ENCODE peak calls at places on chromosomes 4 and X, in six cellular contexts. L is PC-3; T is uterus; J is CD4-positive, alpha-beta memory T cell; G is CD4-positive, CD25-positive, alpha-beta regulatory T cell; P is left ventricle myocardium inferior. F is an unnamed sample. For H3K27me3, the result is how much of the 10 kb centered on the place peaks cover.

GRCh38 chr4:3320361-3321023 is 27.7 kb downstream of the RGS12 start:
- DNase-seq in T (no peak), J (no peak), L (no peak), G (no peak), P (peak), F (no peak)

GRCh38 chrX:53128097-53128749 is 34.3 kb downstream of the KANTR start:
- DNase-seq in P (no peak), G (no peak), L (peak), J (no peak), T (no peak), F (no peak)

GRCh38 chr4:138035781-138036258 is 206.3 kb downstream of the SLC7A11 start:
- DNase-seq in P (no peak), G (no peak), T (no peak), J (no peak), L (peak), F (peak)

GRCh38 chr4:20408596-20408995 is 156.9 kb downstream of the SLIT2 start:
- DNase-seq in T (no peak), P (no peak), J (no peak), G (no peak), L (no peak), F (no peak)

GRCh38 chrX:72305286-72306084 is at the start of gene CITED1:
- DNase-seq in P (no peak), J (no peak), T (no peak), G (no peak), L (no peak), F (no peak)

GRCh38 chr4:23023121-23023520 is 330.4 kb downstream of the GBA3 start:
- DNase-seq in P (no peak), G (no peak), J (no peak), L (no peak), T (no peak), F (no peak)

GRCh38 chrX:16087081-16087480 is 36.3 kb upstream of the GRPR start:
- DNase-seq in T (no peak), P (no peak), L (no peak), J (no peak), G (no peak), F (no peak)

GRCh38 chrX:1534321-1535168 is 2.4 kb downstream of the P2RY8 start:
- DNase-seq in P (no peak), G (peak), L (no peak), J (peak), T (no peak), F (peak)

GRCh38 chr4:97504713-97505112 is 638.6 kb downstream of the STPG2 start:
- DNase-seq in G (no peak), P (no peak), T (no peak), J (no peak), L (no peak), F (no peak)

GRCh38 chrX:102745513-102746133 is 25.1 kb downstream of the GPRASP3 start:
- DNase-seq in J (no peak), P (no peak), G (no peak), L (no peak), T (peak), F (no peak)

GRCh38 chrX:22135994-22136684 is 104.0 kb downstream of the PHEX start:
- DNase-seq in P (no peak), J (peak), T (no peak), L (peak), G (peak), F (no peak)

GRCh38 chr4:57719451-57719850 is 609.3 kb upstream of the IGFBP7 start:
- DNase-seq in P (no peak), G (no peak), T (no peak), J (no peak), L (no peak), F (no peak)

GRCh38 chrX:63686878-63687714 is 97.9 kb downstream of the ARHGEF9 start:
- DNase-seq in G (no peak), L (peak), T (no peak), J (peak), P (no peak), F (peak)

GRCh38 chr4:77176606-77177005 is 19.6 kb downstream of the CCNG2 start:
- DNase-seq in T (no peak), P (no peak), L (no peak), J (no peak), G (no peak), F (no peak)

GRCh38 chr4:1398686-1399507 is 7.3 kb downstream of the NKX1-1 start:
- DNase-seq in G (no peak), P (no peak), L (no peak), T (peak), J (no peak), F (peak)

GRCh38 chrX:43840265-43840664 is 42.0 kb downstream of the MAOB start:
- DNase-seq in L (peak), P (no peak), T (no peak), G (no peak), J (no peak), F (no peak)

GRCh38 chr4:83219344-83219990 is 65.1 kb downstream of the COQ2 start:
- DNase-seq in T (peak), P (no peak), G (no peak), L (no peak), J (peak), F (peak)

GRCh38 chrX:104118765-104119164 is 6.4 kb downstream of the ZCCHC18 start:
- DNase-seq in J (no peak), P (no peak), L (no peak), G (no peak), T (no peak), F (no peak)

GRCh38 chrX:110045421-110045820 is 42.5 kb downstream of the TMEM164 start:
- DNase-seq in P (no peak), J (no peak), G (no peak), T (no peak), L (no peak), F (no peak)

GRCh38 chr4:164440196-164440595 is 313.7 kb upstream of the SMIM31 start:
- DNase-seq in G (no peak), P (no peak), L (peak), J (no peak), T (no peak), F (no peak)

GRCh38 chrX:135543924-135544323 is 23.5 kb downstream of the INTS6L start:
- DNase-seq in P (no peak), T (no peak), G (peak), L (no peak), J (no peak), F (no peak)

GRCh38 chrX:48468693-48469691 is 1.1 kb downstream of the SLC38A5 start:
- DNase-seq in P (no peak), L (no peak), J (peak), T (no peak), G (peak), F (peak)

GRCh38 chr4:182143086-182143821 is 99.9 kb upstream of the TENM3 start:
- DNase-seq in P (no peak), G (no peak), J (no peak), T (peak), L (no peak), F (peak)

GRCh38 chrX:91435465-91435864 is 826 bp downstream of the PABPC5 start:
- DNase-seq in T (no peak), J (no peak), G (no peak), L (no peak), P (no peak), F (no peak)

GRCh38 chr4:27084685-27085356 is 224.2 kb downstream of the STIM2 start:
- DNase-seq in L (peak), G (no peak), T (peak), J (no peak), P (peak), F (peak)
- H3K27me3 ChIP-seq in L (under half), G (under half), T (under half), J (under half), P (half or more), F (under half)

GRCh38 chr4:93834371-93835066 is 6.0 kb downstream of the ATOH1 start:
- DNase-seq in T (no peak), J (no peak), L (no peak), G (no peak), P (no peak), F (no peak)
- H3K27me3 ChIP-seq in T (under half), J (under half), L (under half), G (under half), P (half or more), F (under half)

GRCh38 chr4:104490770-104491395 is 3.8 kb downstream of the CXXC4 start:
- DNase-seq in P (peak), G (peak), T (peak), L (peak), J (no peak), F (peak)
- H3K27me3 ChIP-seq in P (under half), G (under half), T (under half), L (under half), J (under half), F (under half)

DNA sequence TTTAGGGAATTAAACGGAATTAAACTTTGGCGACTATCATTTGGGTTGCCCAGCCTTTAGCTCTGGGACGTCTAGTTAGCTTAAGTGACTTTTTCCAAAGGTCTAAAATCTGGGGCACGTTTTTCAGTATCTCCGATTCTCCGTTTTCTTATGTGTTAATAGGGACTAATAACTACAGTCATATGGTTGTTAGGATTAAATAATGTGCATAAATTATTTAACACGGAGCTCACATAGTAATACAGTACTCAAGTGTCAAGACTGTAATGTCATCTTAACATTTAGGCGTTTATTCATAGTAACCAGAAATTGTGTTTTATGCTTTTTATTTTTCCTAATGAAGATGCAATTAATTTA is 466 bp upstream of the CCNA2 start:
- DNase-seq in T (no peak), J (no peak), G (no peak), P (no peak), L (no peak), F (no peak)
- H3K27me3 ChIP-seq in T (under half), J (under half), G (under half), P (under half), L (under half), F (under half)

DNA sequence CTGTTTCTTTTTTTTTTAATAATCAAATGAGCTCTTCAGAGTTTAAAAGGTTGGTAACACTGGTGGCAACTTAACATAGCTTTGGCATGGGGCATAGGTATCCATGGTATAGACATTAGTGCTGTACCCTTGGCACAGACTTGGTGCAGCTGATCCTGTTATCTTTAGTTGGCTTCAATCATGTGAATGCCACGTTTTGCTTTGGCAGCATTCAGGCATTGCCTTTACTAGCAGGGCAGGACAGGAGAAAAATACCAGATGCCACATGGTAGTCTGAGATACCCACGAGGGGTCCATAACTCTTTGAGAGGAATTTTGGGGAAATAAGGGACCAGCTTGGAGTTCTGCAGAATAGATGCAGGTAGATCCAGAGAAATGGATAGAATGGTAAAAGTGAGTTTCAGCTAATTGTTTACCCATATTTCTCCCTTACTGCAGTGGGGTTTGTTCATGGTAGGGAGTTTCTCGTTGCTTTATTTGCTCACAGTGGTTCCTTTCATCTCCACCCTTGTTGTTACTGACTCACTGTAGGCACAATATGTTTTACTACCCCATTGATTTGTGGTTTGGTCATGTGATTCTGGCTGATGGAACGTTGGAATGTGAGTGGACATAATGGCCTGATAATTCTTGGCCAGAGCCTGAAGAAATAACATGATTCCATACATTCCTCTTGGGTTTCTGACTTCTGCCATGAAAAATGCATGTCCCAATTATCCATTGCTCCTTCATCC is 342.7 kb downstream of the GLUD2 start:
- DNase-seq in P (no peak), T (no peak), L (peak), J (no peak), G (no peak), F (no peak)
- H3K27me3 ChIP-seq in P (under half), T (under half), L (under half), J (under half), G (under half), F (under half)

GRCh38 chrX:57451426-57452020 is 140.3 kb upstream of the ZXDB start:
- DNase-seq in T (no peak), J (no peak), L (no peak), P (no peak), G (no peak), F (no peak)
- H3K27me3 ChIP-seq in T (under half), J (under half), L (under half), P (under half), G (under half), F (under half)

GRCh38 chrX:38669425-38669824 is 108.1 kb downstream of the TSPAN7 start:
- DNase-seq in T (no peak), G (no peak), J (peak), P (no peak), L (no peak), F (no peak)

GRCh38 chrX:38662640-38663039 is 101.3 kb downstream of the TSPAN7 start:
- DNase-seq in P (no peak), J (no peak), T (no peak), G (no peak), L (no peak), F (no peak)

GRCh38 chrX:38664285-38664684 is 102.9 kb downstream of the TSPAN7 start:
- DNase-seq in P (no peak), J (no peak), L (peak), G (no peak), T (no peak), F (no peak)

GRCh38 chrX:38668788-38669187 is 107.4 kb downstream of the TSPAN7 start:
- DNase-seq in T (no peak), P (no peak), L (no peak), G (no peak), J (no peak), F (no peak)

DNA sequence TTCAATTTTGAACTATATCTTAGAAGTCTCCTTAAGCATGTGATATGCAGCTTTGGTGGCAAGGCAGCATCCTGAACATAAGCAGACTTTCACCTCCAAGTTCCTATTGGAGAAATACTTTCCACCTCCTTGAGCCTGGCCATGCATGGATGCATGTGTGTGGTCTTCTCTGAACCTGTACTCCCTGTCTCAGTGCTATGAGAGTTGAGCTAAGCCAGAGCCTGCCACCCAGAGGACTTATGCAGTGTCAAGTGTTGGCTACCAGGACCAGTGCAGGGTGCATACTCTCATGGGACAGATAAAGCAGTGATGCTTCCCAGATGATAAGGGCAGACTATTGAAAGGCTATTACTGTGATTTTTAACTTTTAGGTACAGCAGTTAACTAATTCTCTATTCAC is 105.6 kb downstream of the TSPAN7 start:
- DNase-seq in J (no peak), P (no peak), G (no peak), L (no peak), T (no peak), F (no peak)
- H3K27me3 ChIP-seq in J (under half), P (under half), G (under half), L (under half), T (under half), F (under half)

DNA sequence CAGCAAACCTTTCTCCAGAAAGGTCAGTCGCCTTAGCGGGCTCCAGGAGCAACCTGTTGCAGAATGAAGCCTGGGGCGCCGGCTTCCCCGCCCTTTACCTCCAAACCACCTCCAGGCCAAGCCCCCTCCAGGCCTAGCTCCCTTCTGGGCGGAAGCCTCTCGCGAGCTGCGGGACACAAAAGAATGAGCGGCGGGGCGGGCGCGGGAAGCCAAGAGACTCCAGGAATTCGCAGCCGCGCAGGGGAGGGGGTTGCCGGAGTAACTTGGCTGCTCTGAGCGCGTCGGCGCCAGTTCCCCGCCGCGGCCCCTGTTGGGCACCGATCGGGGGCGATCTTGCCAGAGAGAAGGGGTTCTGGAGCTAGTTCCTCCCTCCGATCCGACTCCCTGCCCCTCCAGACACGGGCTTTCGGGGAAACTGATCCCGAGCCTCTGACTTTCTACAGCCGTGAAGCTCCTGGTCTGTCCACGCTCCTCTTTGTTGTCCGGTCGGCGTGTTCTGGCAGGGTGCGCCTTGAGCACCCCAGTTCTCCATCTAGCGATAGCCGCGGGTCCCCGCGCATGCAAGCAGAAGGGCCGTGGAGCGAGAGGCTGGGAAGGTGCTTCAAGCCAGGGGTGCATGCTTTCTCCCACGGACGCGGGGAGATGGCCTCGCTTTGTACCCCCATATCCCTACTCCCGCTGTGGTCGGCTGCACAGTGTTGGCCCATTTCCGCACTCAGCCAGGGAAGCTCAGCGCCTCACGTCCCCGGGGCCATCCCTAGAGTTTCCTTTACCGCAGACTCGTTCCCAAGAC is 1.2 kb downstream of the PROM1 start:
- DNase-seq in T (no peak), P (no peak), L (no peak), J (no peak), G (no peak), F (no peak)
- H3K27me3 ChIP-seq in T (under half), P (half or more), L (under half), J (under half), G (under half), F (under half)

GRCh38 chrX:10542549-10542948 is 77.8 kb downstream of the MID1 start:
- DNase-seq in G (no peak), L (no peak), J (no peak), P (no peak), T (no peak), F (no peak)

GRCh38 chrX:10534611-10535010 is 85.8 kb downstream of the MID1 start:
- DNase-seq in P (no peak), G (no peak), J (no peak), L (no peak), T (no peak), F (no peak)

GRCh38 chrX:10533686-10534365 is 86.6 kb downstream of the MID1 start:
- DNase-seq in G (no peak), L (no peak), P (no peak), T (no peak), J (no peak), F (no peak)

GRCh38 chrX:10536744-10537143 is 83.6 kb downstream of the MID1 start:
- DNase-seq in P (no peak), T (no peak), J (no peak), L (no peak), G (no peak), F (no peak)

DNA sequence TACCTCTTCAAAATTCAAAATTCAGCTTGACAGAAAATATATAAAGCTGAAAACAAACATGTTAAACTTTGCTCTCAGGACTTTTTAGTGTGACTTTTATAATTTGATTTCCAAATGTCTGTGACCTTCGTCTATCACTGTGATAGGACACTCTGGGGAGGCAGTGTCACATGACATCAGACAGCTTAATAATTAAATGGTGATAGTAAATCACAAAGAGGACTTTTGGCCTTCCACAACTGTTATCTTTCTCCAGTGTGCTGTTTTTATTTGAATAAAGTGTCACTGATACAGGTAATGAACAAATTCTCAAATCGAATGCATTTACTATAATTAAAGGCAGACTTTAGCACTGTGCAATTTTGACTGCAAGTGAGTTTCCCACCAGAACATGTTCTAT is 83.1 kb downstream of the MID1 start:
- DNase-seq in T (no peak), P (no peak), L (no peak), J (no peak), G (no peak), F (no peak)
- H3K27me3 ChIP-seq in T (under half), P (under half), L (under half), J (under half), G (under half), F (under half)

GRCh38 chrX:11567528-11568220 is 98.0 kb downstream of the ARHGAP6 start:
- DNase-seq in J (no peak), G (no peak), T (no peak), P (no peak), L (no peak), F (no peak)
- H3K27me3 ChIP-seq in J (under half), G (under half), T (under half), P (under half), L (under half), F (under half)